ENCODE peak calls at places on chromosomes 7 and 10, in ten cellular contexts. G is left lobe of liver; O is activated CD8-positive, alpha-beta memory T cell treated with anti-CD3 and anti-CD28 coated beads for 24 hours; P is activated CD8-positive, alpha-beta T cell treated with anti-CD3 and anti-CD28 coated beads, Interleukin-2, amount 10 ng/mL, durations not matched to agents 7 days and 5 days; H is uterus; R is Right ventricle myocardium inferior; S is neural progenitor cell; X is mucosa of gallbladder; M is adrenal gland; Z is AG10803. V is an unnamed sample.
A peak's percentile ranks its signal among the peaks of the same experiment; 100 is the strongest.

GRCh38 chr10:125011926-125012705 is 70.2 kb downstream of the ZRANB1 start:
- DNase-seq in H (no peak), M (no peak), S (no peak), G (no peak), P (no peak), Z (no peak), O (no peak), X (no peak), R (no peak), V (no peak)

GRCh38 chr10:91410638-91411367 is 659 bp downstream of the HECTD2 start:
- DNase-seq in R (no peak), P (peak; percentile 25), X (peak; percentile 11), M (peak; percentile 32), H (peak; percentile 27), Z (peak; percentile 18), O (peak; percentile 74), G (no peak), S (peak; percentile 17), V (peak; percentile 63)

GRCh38 chr7:106465704-106466468 is 181.1 kb upstream of the NAMPT start:
- DNase-seq in H (no peak), Z (no peak), R (no peak), X (no peak), M (no peak), S (no peak), P (no peak), O (no peak), G (no peak), V (no peak)

GRCh38 chr7:41702635-41703371 is at the start of gene INHBA:
- DNase-seq in O (no peak), R (no peak), S (no peak), H (peak; percentile 48), G (no peak), X (peak; percentile 47), M (no peak), P (no peak), Z (peak; percentile 72), V (no peak)

GRCh38 chr10:110077436-110078120 is 69.8 kb downstream of the ADD3 start:
- DNase-seq in H (no peak), M (no peak), O (no peak), G (no peak), Z (peak; percentile 32), P (no peak), R (no peak), X (no peak), S (no peak), V (no peak)

GRCh38 chr7:112888781-112889180 is 98.6 kb upstream of the TMEM168 start:
- DNase-seq in O (no peak), X (no peak), P (no peak), Z (no peak), S (no peak), G (no peak), R (no peak), H (no peak), M (no peak), V (no peak)

GRCh38 chr7:80942261-80943041 is 23.6 kb upstream of the SEMA3C start:
- DNase-seq in X (peak; percentile 60), R (no peak), O (no peak), S (no peak), M (peak; percentile 32), P (no peak), H (peak; percentile 34), Z (peak; percentile 99), G (no peak), V (no peak)

GRCh38 chr10:83167081-83167480 is 972.2 kb upstream of the GHITM start:
- DNase-seq in P (no peak), M (no peak), Z (no peak), S (no peak), G (no peak), X (no peak), R (no peak), O (no peak), H (no peak), V (no peak)

GRCh38 chr7:25860206-25860881 is 291.7 kb upstream of the NFE2L3 start:
- DNase-seq in H (no peak), P (no peak), M (no peak), Z (peak; percentile 56), O (no peak), X (no peak), R (no peak), S (peak; percentile 67), G (no peak), V (peak; percentile 85)

GRCh38 chr7:142323706-142324105 is 65.8 kb upstream of the PRSS58 start:
- DNase-seq in H (no peak), X (peak; percentile 26), M (no peak), P (peak; percentile 53), R (no peak), S (peak; percentile 82), G (no peak), Z (no peak), O (peak; percentile 75), V (no peak)

GRCh38 chr10:94274142-94274787 is 88.5 kb downstream of the NOC3L start:
- DNase-seq in G (peak; percentile 86), M (peak; percentile 38), R (peak; percentile 70), X (peak; percentile 47), S (no peak), Z (peak; percentile 64), P (no peak), O (no peak), H (peak; percentile 59), V (no peak)

GRCh38 chr7:45967591-45968157 is 46.6 kb upstream of the IGFBP3 start:
- DNase-seq in M (no peak), S (no peak), G (no peak), H (no peak), O (peak; percentile 19), Z (no peak), P (no peak), R (no peak), X (no peak), V (no peak)

GRCh38 chr10:35659456-35659855 is 17.4 kb upstream of the FZD8 start:
- DNase-seq in H (no peak), O (no peak), Z (no peak), X (no peak), R (no peak), S (no peak), G (no peak), P (no peak), M (no peak), V (no peak)

GRCh38 chr7:43072530-43072929 is 39.9 kb upstream of the HECW1 start:
- DNase-seq in R (no peak), S (no peak), X (no peak), G (no peak), M (no peak), O (no peak), Z (no peak), H (no peak), P (no peak), V (no peak)

GRCh38 chr7:14095233-14095950 is 105.9 kb upstream of the ETV1 start:
- DNase-seq in P (no peak), H (no peak), Z (no peak), M (peak; percentile 27), O (no peak), G (no peak), X (no peak), R (no peak), S (no peak), V (no peak)

GRCh38 chr10:129950651-129951050 is 13.4 kb downstream of the EBF3 start:
- DNase-seq in P (no peak), G (no peak), Z (peak; percentile 67), O (no peak), S (no peak), H (no peak), R (no peak), X (no peak), M (no peak), V (no peak)

GRCh38 chr7:26202019-26202985 is 757 bp downstream of the CBX3 start:
- DNase-seq in M (peak; percentile 79), G (peak; percentile 73), R (peak; percentile 75), H (no peak), Z (peak; percentile 26), O (peak; percentile 87), X (peak; percentile 41), S (peak; percentile 73), P (peak; percentile 59), V (peak; percentile 60)

GRCh38 chr10:77496941-77497420 is 140.6 kb downstream of the KCNMA1 start:
- DNase-seq in P (no peak), H (no peak), R (no peak), M (no peak), S (peak; percentile 60), G (no peak), O (no peak), X (no peak), Z (no peak), V (no peak)

GRCh38 chr7:54260868-54261475 is 281.2 kb upstream of the VSTM2A start:
- DNase-seq in H (no peak), R (no peak), G (no peak), X (no peak), Z (no peak), S (no peak), M (no peak), P (no peak), O (no peak), V (no peak)